ENCODE peak calls at places on chromosome 21, in ten cellular contexts. P is ELR; O is effector CD4-positive, alpha-beta T cell; K is endothelial cell; S is GM10248; G is activated gamma-delta T cell treated with Interleukin-2 at 50 U/mL for 16 hours; B is nucleus accumbens; U is HT-29; Q is GM12865; Y is HCT116. R is an unnamed sample.

GRCh38 chr21:44444286-44444931 is 10.9 kb upstream of the LRRC3 start:
- DNase-seq in B (no peak), S (no peak), O (no peak), Y (peak; percentile 36), U (peak; percentile 19), P (peak; percentile 6), G (no peak), K (peak; percentile 54), Q (no peak), R (no peak)

GRCh38 chr21:25733859-25734653 is 648 bp downstream of the ATP5PF start:
- DNase-seq in Y (no peak), P (peak; percentile 47), U (peak; percentile 26), Q (peak; percentile 45), S (no peak), B (no peak), K (no peak), O (peak; percentile 10), G (no peak), R (peak; percentile 14)

GRCh38 chr21:42583150-42583991 is 69.7 kb downstream of the SLC37A1 start:
- DNase-seq in Q (no peak), O (no peak), P (no peak), B (no peak), G (no peak), U (no peak), K (no peak), Y (no peak), S (no peak), R (no peak)

GRCh38 chr21:42073140-42074099 is 2.3 kb downstream of the UMODL1 start:
- DNase-seq in O (no peak), G (no peak), Y (no peak), B (no peak), U (peak; percentile 12), S (no peak), K (no peak), P (no peak), Q (peak; percentile 26), R (no peak)

GRCh38 chr21:18498428-18498827 is 94.8 kb upstream of the TMPRSS15 start:
- DNase-seq in B (no peak), K (no peak), P (no peak), U (no peak), S (no peak), O (no peak), Q (no peak), G (no peak), Y (no peak), R (no peak)

GRCh38 chr21:36087362-36088138 is 17.7 kb downstream of the CBR1 start:
- DNase-seq in B (peak; percentile 88), U (no peak), Q (no peak), S (no peak), G (no peak), K (no peak), P (peak; percentile 34), Y (no peak), O (no peak), R (no peak)

GRCh38 chr21:36854391-36854790 is 112.1 kb downstream of the HLCS start:
- DNase-seq in Q (peak; percentile 49), B (peak; percentile 57), S (peak; percentile 44), G (no peak), Y (no peak), U (peak; percentile 50), O (no peak), K (peak; percentile 70), P (peak; percentile 63), R (no peak)

GRCh38 chr21:37072988-37073416 is at the start of the genes PIGP and TTC3:
- DNase-seq in K (peak; percentile 99), Q (peak; percentile 97), O (peak; percentile 94), B (peak; percentile 97), G (peak; percentile 96), Y (peak; percentile 76), U (peak; percentile 85), S (peak; percentile 98), P (peak; percentile 90), R (peak; percentile 92)

GRCh38 chr21:40177979-40178378 is 310.7 kb downstream of the PCP4 start:
- DNase-seq in Y (no peak), Q (no peak), K (no peak), O (no peak), P (no peak), U (no peak), B (no peak), G (no peak), S (no peak), R (no peak)

GRCh38 chr21:37087188-37087587 is 14.1 kb downstream of the TTC3 start:
- DNase-seq in S (no peak), U (peak; percentile 40), G (no peak), K (no peak), O (no peak), Y (peak; percentile 29), B (no peak), Q (no peak), P (peak; percentile 75), R (no peak)

GRCh38 chr21:27807596-27807995 is 840.7 kb upstream of the ADAMTS5 start:
- DNase-seq in B (no peak), U (no peak), G (no peak), Q (no peak), S (no peak), O (no peak), K (no peak), P (peak; percentile 67), Y (no peak), R (no peak)

GRCh38 chr21:31360717-31361116 is 16.7 kb upstream of the TIAM1 start:
- DNase-seq in B (no peak), Q (no peak), S (no peak), K (no peak), G (no peak), O (no peak), Y (no peak), P (no peak), U (no peak), R (no peak)

GRCh38 chr21:38712076-38712475 is 93.7 kb upstream of the ETS2 start:
- DNase-seq in Y (peak; percentile 31), G (no peak), U (peak; percentile 61), K (peak; percentile 44), S (no peak), P (peak; percentile 57), O (no peak), Q (peak; percentile 9), B (no peak), R (no peak)

GRCh38 chr21:34734696-34735095 is 65.9 kb downstream of the CLIC6 start:
- DNase-seq in P (no peak), O (no peak), G (no peak), S (no peak), B (no peak), U (no peak), K (no peak), Q (no peak), Y (no peak), R (no peak)

GRCh38 chr21:34994646-34995631 is 54.2 kb downstream of the RUNX1 start:
- DNase-seq in B (no peak), K (no peak), S (no peak), G (no peak), Q (no peak), O (no peak), P (no peak), Y (no peak), U (no peak), R (no peak)

GRCh38 chr21:44724166-44724565 is 12.8 kb upstream of the TSPEAR start:
- DNase-seq in S (no peak), K (no peak), B (no peak), O (no peak), G (no peak), Q (no peak), P (no peak), U (no peak), Y (no peak), R (no peak)

GRCh38 chr21:45255381-45256020 is 32.2 kb downstream of the POFUT2 start:
- DNase-seq in Y (peak; percentile 34), Q (peak; percentile 18), O (no peak), U (peak; percentile 43), G (no peak), P (no peak), S (no peak), K (no peak), B (no peak), R (no peak)

GRCh38 chr21:43782741-43783700 is 6.4 kb upstream of the RRP1 start:
- DNase-seq in Q (no peak), Y (peak; percentile 19), K (no peak), U (peak; percentile 41), G (no peak), S (no peak), P (no peak), B (no peak), O (no peak), R (no peak)

R was measured in central memory CD8-positive, alpha-beta T cell.